ENCODE peak calls at places on chromosomes 6 and 20, in nine cellular contexts. B is lower lobe of right lung, X is hippocampal formation, R is RPMI7951, E is body of pancreas, A is ELR, P is WTC11, I is skeletal muscle cell, V is H4. K is an unnamed sample.

GRCh38 chr6:329888-330691 is 37.8 kb downstream of the DUSP22 start:
- DNase-seq in B (peak), X (no peak), R (no peak), E (no peak), A (peak), P (no peak), I (peak), V (no peak), K (no peak)

GRCh38 chr6:146200136-146200708 is 171.4 kb downstream of the GRM1 start:
- DNase-seq in B (no peak), X (peak), R (no peak), E (no peak), A (no peak), P (no peak), I (peak), V (no peak), K (no peak)

GRCh38 chr6:144595266-144595665 is 310.1 kb downstream of the UTRN start:
- DNase-seq in B (no peak), X (no peak), R (no peak), E (no peak), A (no peak), P (no peak), I (no peak), V (no peak), K (no peak)

GRCh38 chr20:45012682-45013302 is 46.5 kb downstream of the STK4 start:
- DNase-seq in B (no peak), X (no peak), R (peak), E (no peak), A (peak), P (no peak), I (no peak), V (no peak), K (no peak)

GRCh38 chr6:75480425-75480824 is 13.2 kb downstream of the FILIP1 start:
- DNase-seq in B (no peak), X (no peak), R (no peak), E (no peak), A (no peak), P (no peak), I (no peak), V (no peak), K (no peak)

GRCh38 chr6:2713473-2714358 is 37.0 kb downstream of the MYLK4 start:
- DNase-seq in B (no peak), X (no peak), R (peak), E (no peak), A (no peak), P (no peak), I (peak), V (peak), K (no peak)

GRCh38 chr6:35687658-35688604 is 784 bp downstream of the FKBP5 start:
- DNase-seq in B (peak), X (peak), R (peak), E (peak), A (peak), P (peak), I (no peak), V (peak), K (peak)

GRCh38 chr6:127069659-127070279 is 48.7 kb upstream of the RSPO3 start:
- DNase-seq in B (no peak), X (no peak), R (peak), E (no peak), A (peak), P (no peak), I (no peak), V (peak), K (no peak)

GRCh38 chr6:118853408-118853807 is 40.5 kb upstream of the ASF1A start:
- DNase-seq in B (no peak), X (no peak), R (no peak), E (no peak), A (no peak), P (no peak), I (no peak), V (no peak), K (no peak)

GRCh38 chr6:148657053-148657452 is 89.8 kb upstream of the UST start:
- DNase-seq in B (no peak), X (peak), R (peak), E (no peak), A (peak), P (no peak), I (peak), V (peak), K (no peak)

GRCh38 chr6:84094050-84094435 is 60.5 kb downstream of the MRAP2 start:
- DNase-seq in B (no peak), X (no peak), R (peak), E (no peak), A (no peak), P (no peak), I (no peak), V (no peak), K (no peak)

GRCh38 chr6:51844391-51844735 is 243.1 kb downstream of the PKHD1 start:
- DNase-seq in B (no peak), X (no peak), R (no peak), E (no peak), A (no peak), P (peak), I (no peak), V (no peak), K (no peak)

GRCh38 chr6:68826501-68826900 is 191.4 kb downstream of the ADGRB3 start:
- DNase-seq in B (no peak), X (no peak), R (no peak), E (no peak), A (no peak), P (no peak), I (no peak), V (no peak), K (no peak)

GRCh38 chr6:12654107-12654506 is 62.5 kb upstream of the PHACTR1 start:
- DNase-seq in B (no peak), X (no peak), R (no peak), E (no peak), A (no peak), P (no peak), I (no peak), V (no peak), K (no peak)

GRCh38 chr20:53801609-53802370 is 208.2 kb upstream of the ZNF217 start:
- DNase-seq in B (no peak), X (no peak), R (no peak), E (no peak), A (no peak), P (no peak), I (no peak), V (no peak), K (no peak)

GRCh38 chr20:25242231-25242630 is 5.7 kb upstream of the PYGB start:
- DNase-seq in B (no peak), X (no peak), R (peak), E (no peak), A (no peak), P (no peak), I (no peak), V (no peak), K (no peak)

GRCh38 chr20:49618289-49618688 is 50.4 kb upstream of the PTGIS start:
- DNase-seq in B (no peak), X (no peak), R (peak), E (peak), A (no peak), P (no peak), I (no peak), V (no peak), K (no peak)

GRCh38 chr6:34055223-34055933 is 90.5 kb downstream of the GRM4 start:
- DNase-seq in B (peak), X (peak), R (peak), E (peak), A (peak), P (peak), I (peak), V (peak), K (no peak)

GRCh38 chr6:7106752-7107577 is 796 bp upstream of the RREB1 start:
- DNase-seq in B (peak), X (no peak), R (no peak), E (peak), A (peak), P (peak), I (no peak), V (no peak), K (peak)

GRCh38 chr6:7468382-7469081 is 72.9 kb upstream of the DSP start:
- DNase-seq in B (no peak), X (peak), R (peak), E (no peak), A (peak), P (no peak), I (peak), V (peak), K (no peak)

GRCh38 chr6:167998206-167998605 is 735 bp downstream of the KIF25 start:
- DNase-seq in B (no peak), X (no peak), R (no peak), E (no peak), A (no peak), P (no peak), I (no peak), V (no peak), K (no peak)

GRCh38 chr6:154341876-154342275 is 14.7 kb downstream of the IPCEF1 start:
- DNase-seq in B (no peak), X (no peak), R (peak), E (no peak), A (peak), P (no peak), I (no peak), V (no peak), K (no peak)

GRCh38 chr20:25246182-25246943 is 1.5 kb upstream of the PYGB start:
- DNase-seq in B (no peak), X (no peak), R (no peak), E (no peak), A (no peak), P (no peak), I (no peak), V (no peak), K (no peak)

GRCh38 chr6:150297327-150298028 is 71.3 kb upstream of the IYD start:
- DNase-seq in B (no peak), X (no peak), R (peak), E (no peak), A (peak), P (no peak), I (peak), V (no peak), K (peak)

GRCh38 chr20:46739441-46740213 is 30.2 kb downstream of the SLC2A10 start:
- DNase-seq in B (no peak), X (no peak), R (no peak), E (no peak), A (peak), P (no peak), I (no peak), V (no peak), K (no peak)

GRCh38 chr6:43434441-43434840 is 7.1 kb downstream of the ABCC10 start:
- DNase-seq in B (no peak), X (no peak), R (no peak), E (no peak), A (no peak), P (no peak), I (no peak), V (no peak), K (no peak)

GRCh38 chr6:21970560-21970959 is 326.3 kb downstream of the PRL start:
- DNase-seq in B (no peak), X (no peak), R (no peak), E (no peak), A (no peak), P (no peak), I (no peak), V (no peak), K (no peak)